ENCODE peak calls at places on chromosomes 5 and 9, in ten cellular contexts. One of them, this sample, is unnamed.

GRCh38 chr9:76610009-76610352 is 151.0 kb downstream of the GCNT1 start:
- DNase-seq in psoas muscle: peak; percentile 85
- DNase-seq in upper lobe of left lung: peak; percentile 46
- DNase-seq in left lung: no peak
- DNase-seq in AG04450: no peak
- DNase-seq in A673: no peak
- DNase-seq in lower lobe of right lung: peak; percentile 67
- DNase-seq in thoracic aorta: peak; percentile 49
- DNase-seq in A549: no peak
- DNase-seq in fibroblast of the aortic adventitia: peak; percentile 88
- DNase-seq in this sample: no peak

GRCh38 chr5:138874241-138874640 is 894 bp downstream of the LRRTM2 start:
- DNase-seq in upper lobe of left lung: no peak
- DNase-seq in AG04450: no peak
- DNase-seq in A673: no peak
- DNase-seq in left lung: no peak
- DNase-seq in thoracic aorta: no peak
- DNase-seq in lower lobe of right lung: no peak
- DNase-seq in fibroblast of the aortic adventitia: peak; percentile 26
- DNase-seq in psoas muscle: no peak
- DNase-seq in A549: no peak
- DNase-seq in this sample: no peak

GRCh38 chr5:13865317-13865716 is 79.2 kb downstream of the DNAH5 start:
- DNase-seq in A549: no peak
- DNase-seq in thoracic aorta: no peak
- DNase-seq in upper lobe of left lung: no peak
- DNase-seq in fibroblast of the aortic adventitia: no peak
- DNase-seq in AG04450: no peak
- DNase-seq in A673: no peak
- DNase-seq in lower lobe of right lung: no peak
- DNase-seq in psoas muscle: no peak
- DNase-seq in left lung: no peak
- DNase-seq in this sample: no peak

GRCh38 chr9:12716823-12717222 is 23.6 kb downstream of the TYRP1 start:
- DNase-seq in thoracic aorta: no peak
- DNase-seq in psoas muscle: no peak
- DNase-seq in AG04450: no peak
- DNase-seq in A673: no peak
- DNase-seq in lower lobe of right lung: no peak
- DNase-seq in A549: no peak
- DNase-seq in upper lobe of left lung: no peak
- DNase-seq in fibroblast of the aortic adventitia: no peak
- DNase-seq in left lung: no peak
- DNase-seq in this sample: no peak

GRCh38 chr5:116600876-116601275 is 26.3 kb upstream of the SEMA6A start:
- DNase-seq in A673: no peak
- DNase-seq in left lung: no peak
- DNase-seq in lower lobe of right lung: no peak
- DNase-seq in upper lobe of left lung: no peak
- DNase-seq in A549: no peak
- DNase-seq in AG04450: no peak
- DNase-seq in fibroblast of the aortic adventitia: no peak
- DNase-seq in psoas muscle: no peak
- DNase-seq in thoracic aorta: no peak
- DNase-seq in this sample: no peak

GRCh38 chr5:179836225-179837019 is 15.7 kb downstream of the SQSTM1 start:
- DNase-seq in thoracic aorta: no peak
- DNase-seq in psoas muscle: peak; percentile 74
- DNase-seq in upper lobe of left lung: no peak
- DNase-seq in lower lobe of right lung: no peak
- DNase-seq in A549: no peak
- DNase-seq in A673: no peak
- DNase-seq in AG04450: no peak
- DNase-seq in left lung: peak; percentile 61
- DNase-seq in fibroblast of the aortic adventitia: peak; percentile 38
- DNase-seq in this sample: peak; percentile 51

GRCh38 chr9:68705636-68706578 is 867 bp downstream of the PIP5K1B start:
- DNase-seq in A673: peak; percentile 3
- DNase-seq in thoracic aorta: no peak
- DNase-seq in psoas muscle: peak; percentile 64
- DNase-seq in lower lobe of right lung: no peak
- DNase-seq in A549: peak; percentile 4
- DNase-seq in AG04450: no peak
- DNase-seq in left lung: peak; percentile 81
- DNase-seq in upper lobe of left lung: peak; percentile 84
- DNase-seq in fibroblast of the aortic adventitia: no peak
- DNase-seq in this sample: no peak

GRCh38 chr5:59107692-59108091 is 524.8 kb downstream of the RAB3C start:
- DNase-seq in A549: no peak
- DNase-seq in thoracic aorta: no peak
- DNase-seq in AG04450: no peak
- DNase-seq in fibroblast of the aortic adventitia: peak; percentile 45
- DNase-seq in left lung: no peak
- DNase-seq in lower lobe of right lung: no peak
- DNase-seq in A673: peak; percentile 37
- DNase-seq in psoas muscle: peak; percentile 49
- DNase-seq in upper lobe of left lung: no peak
- DNase-seq in this sample: no peak

GRCh38 chr9:136864996-136865767 is 926 bp downstream of the EDF1 start:
- DNase-seq in psoas muscle: no peak
- DNase-seq in thoracic aorta: no peak
- DNase-seq in left lung: no peak
- DNase-seq in AG04450: no peak
- DNase-seq in A673: no peak
- DNase-seq in lower lobe of right lung: no peak
- DNase-seq in A549: no peak
- DNase-seq in fibroblast of the aortic adventitia: no peak
- DNase-seq in upper lobe of left lung: no peak
- DNase-seq in this sample: no peak

GRCh38 chr9:5510360-5510931 is at the start of gene PDCD1LG2:
- DNase-seq in A549: no peak
- DNase-seq in AG04450: peak; percentile 59
- DNase-seq in psoas muscle: no peak
- DNase-seq in thoracic aorta: no peak
- DNase-seq in A673: no peak
- DNase-seq in left lung: no peak
- DNase-seq in fibroblast of the aortic adventitia: peak; percentile 87
- DNase-seq in lower lobe of right lung: no peak
- DNase-seq in upper lobe of left lung: no peak
- DNase-seq in this sample: no peak

GRCh38 chr5:113562828-113563400 is 49.4 kb downstream of the YTHDC2 start:
- DNase-seq in left lung: no peak
- DNase-seq in upper lobe of left lung: no peak
- DNase-seq in A673: no peak
- DNase-seq in A549: no peak
- DNase-seq in lower lobe of right lung: no peak
- DNase-seq in AG04450: no peak
- DNase-seq in psoas muscle: no peak
- DNase-seq in fibroblast of the aortic adventitia: no peak
- DNase-seq in thoracic aorta: no peak
- DNase-seq in this sample: no peak

GRCh38 chr5:95471922-95472321 is 80.8 kb downstream of the FAM81B start:
- DNase-seq in lower lobe of right lung: no peak
- DNase-seq in fibroblast of the aortic adventitia: peak; percentile 13
- DNase-seq in thoracic aorta: no peak
- DNase-seq in A549: no peak
- DNase-seq in AG04450: no peak
- DNase-seq in A673: peak; percentile 9
- DNase-seq in left lung: no peak
- DNase-seq in psoas muscle: no peak
- DNase-seq in upper lobe of left lung: no peak
- DNase-seq in this sample: no peak

GRCh38 chr5:133977858-133978257 is 9.4 kb upstream of the C5orf15 start:
- DNase-seq in psoas muscle: no peak
- DNase-seq in thoracic aorta: no peak
- DNase-seq in lower lobe of right lung: no peak
- DNase-seq in left lung: no peak
- DNase-seq in A549: no peak
- DNase-seq in A673: no peak
- DNase-seq in upper lobe of left lung: no peak
- DNase-seq in fibroblast of the aortic adventitia: peak; percentile 74
- DNase-seq in AG04450: peak; percentile 43
- DNase-seq in this sample: no peak

GRCh38 chr5:59445741-59446140 is 447.8 kb downstream of the PDE4D start:
- DNase-seq in upper lobe of left lung: no peak
- DNase-seq in thoracic aorta: no peak
- DNase-seq in left lung: no peak
- DNase-seq in AG04450: no peak
- DNase-seq in psoas muscle: no peak
- DNase-seq in lower lobe of right lung: no peak
- DNase-seq in fibroblast of the aortic adventitia: no peak
- DNase-seq in A549: no peak
- DNase-seq in A673: no peak
- DNase-seq in this sample: no peak

GRCh38 chr9:37903581-37903830 is 421 bp downstream of the SLC25A51 start:
- DNase-seq in lower lobe of right lung: no peak
- DNase-seq in thoracic aorta: no peak
- DNase-seq in psoas muscle: peak; percentile 79
- DNase-seq in upper lobe of left lung: no peak
- DNase-seq in A673: peak; percentile 35
- DNase-seq in left lung: no peak
- DNase-seq in A549: peak; percentile 47
- DNase-seq in fibroblast of the aortic adventitia: no peak
- DNase-seq in AG04450: no peak
- DNase-seq in this sample: no peak

GRCh38 chr5:65102826-65103673 is 334.3 kb downstream of the CWC27 start:
- DNase-seq in lower lobe of right lung: peak; percentile 82
- DNase-seq in psoas muscle: peak; percentile 71
- DNase-seq in left lung: peak; percentile 88
- DNase-seq in A673: peak; percentile 34
- DNase-seq in fibroblast of the aortic adventitia: peak; percentile 30
- DNase-seq in AG04450: no peak
- DNase-seq in A549: peak; percentile 69
- DNase-seq in upper lobe of left lung: peak; percentile 94
- DNase-seq in thoracic aorta: no peak
- DNase-seq in this sample: peak; percentile 49

DNA sequence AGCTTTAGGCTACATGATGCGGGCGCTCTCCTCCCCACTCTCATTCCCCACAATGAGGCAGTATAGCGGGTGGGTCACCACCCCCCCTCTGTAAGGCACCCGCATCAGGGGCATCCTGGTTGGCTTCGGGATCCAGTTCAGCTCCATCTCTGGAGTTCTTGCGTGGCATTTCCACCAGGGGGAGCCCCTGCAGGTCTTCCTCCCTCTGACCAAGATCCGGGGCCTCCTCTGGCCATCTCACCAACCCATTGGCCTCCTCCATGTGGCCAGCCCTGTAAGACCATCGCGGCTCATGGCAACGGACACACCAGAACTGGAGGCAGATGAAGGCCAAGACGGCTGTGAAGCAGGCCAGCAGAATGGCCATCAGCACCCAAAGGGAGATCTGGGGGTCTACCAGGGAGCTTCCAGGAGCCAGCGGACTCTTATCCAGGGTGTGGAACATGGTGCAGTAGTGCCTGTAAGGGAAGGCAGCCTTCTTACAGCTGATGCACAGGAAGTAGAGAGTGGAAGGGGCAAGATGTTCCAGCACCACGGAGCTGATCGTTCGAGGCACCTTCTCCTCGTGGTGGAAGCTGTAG is 77.0 kb downstream of the CYFIP2 start:
- DNase-seq in fibroblast of the aortic adventitia: peak; percentile 22
- DNase-seq in A549: peak; percentile 71
- DNase-seq in AG04450: no peak
- DNase-seq in psoas muscle: peak; percentile 55
- DNase-seq in thoracic aorta: no peak
- DNase-seq in A673: peak; percentile 26
- DNase-seq in upper lobe of left lung: peak; percentile 9
- DNase-seq in left lung: no peak
- DNase-seq in lower lobe of right lung: peak; percentile 55
- DNase-seq in this sample: no peak
- TF ChIP-seq CTCF in fibroblast of the aortic adventitia: peak; percentile 61
- TF ChIP-seq CTCF in A549: peak; percentile 52
- TF ChIP-seq CTCF in AG04450: peak; percentile 48
- TF ChIP-seq CTCF in psoas muscle: peak; percentile 27
- TF ChIP-seq CTCF in thoracic aorta: peak; percentile 14
- TF ChIP-seq CTCF in A673: peak; percentile 71
- TF ChIP-seq CTCF in upper lobe of left lung: no peak
- TF ChIP-seq CTCF in left lung: peak; percentile 40
- TF ChIP-seq CTCF in lower lobe of right lung: peak; percentile 51
- TF ChIP-seq CTCF in this sample: peak; percentile 59

DNA sequence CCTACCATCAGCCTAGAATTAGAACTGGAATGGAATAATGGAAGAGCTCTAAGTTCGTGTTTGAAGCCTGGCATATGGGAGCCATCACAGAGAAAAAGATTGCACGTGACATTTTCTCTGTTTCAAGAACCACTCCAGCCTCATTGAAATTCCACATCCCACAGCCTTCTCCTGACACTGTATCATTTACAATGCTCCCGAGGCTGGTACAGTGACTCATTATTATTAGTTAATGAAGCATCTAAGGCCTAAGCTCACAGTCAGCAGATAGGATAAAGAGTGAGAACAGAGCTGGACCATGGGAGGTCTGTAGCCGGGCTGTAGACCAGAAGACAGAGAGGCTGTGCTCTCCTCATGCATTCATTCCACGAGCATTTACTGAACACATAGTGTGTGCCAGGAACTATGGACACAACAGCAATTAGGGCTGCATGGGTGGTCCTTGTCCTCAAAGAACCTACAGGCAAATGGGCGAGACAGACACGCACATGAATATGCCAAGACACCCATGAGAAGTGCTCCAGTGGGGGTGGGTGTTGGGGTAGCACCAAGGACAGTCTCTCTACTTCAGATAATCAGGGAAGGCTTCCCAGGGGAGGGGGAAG is 47.3 kb upstream of the GALNT10 start:
- DNase-seq in upper lobe of left lung: no peak
- DNase-seq in A549: no peak
- DNase-seq in left lung: no peak
- DNase-seq in A673: peak; percentile 25
- DNase-seq in psoas muscle: no peak
- DNase-seq in lower lobe of right lung: no peak
- DNase-seq in thoracic aorta: no peak
- DNase-seq in fibroblast of the aortic adventitia: no peak
- DNase-seq in AG04450: no peak
- DNase-seq in this sample: no peak
- TF ChIP-seq CTCF in upper lobe of left lung: no peak
- TF ChIP-seq CTCF in A549: no peak
- TF ChIP-seq CTCF in left lung: no peak
- TF ChIP-seq CTCF in A673: no peak
- TF ChIP-seq CTCF in psoas muscle: no peak
- TF ChIP-seq CTCF in lower lobe of right lung: no peak
- TF ChIP-seq CTCF in thoracic aorta: no peak
- TF ChIP-seq CTCF in fibroblast of the aortic adventitia: no peak
- TF ChIP-seq CTCF in AG04450: no peak
- TF ChIP-seq CTCF in this sample: no peak

GRCh38 chr5:124561451-124561850 is 185.0 kb downstream of the ZNF608 start:
- DNase-seq in psoas muscle: no peak
- DNase-seq in left lung: no peak
- DNase-seq in A549: no peak
- DNase-seq in AG04450: no peak
- DNase-seq in lower lobe of right lung: no peak
- DNase-seq in thoracic aorta: no peak
- DNase-seq in A673: no peak
- DNase-seq in upper lobe of left lung: no peak
- DNase-seq in fibroblast of the aortic adventitia: no peak
- DNase-seq in this sample: no peak
- TF ChIP-seq CTCF in psoas muscle: no peak
- TF ChIP-seq CTCF in left lung: no peak
- TF ChIP-seq CTCF in A549: no peak
- TF ChIP-seq CTCF in AG04450: no peak
- TF ChIP-seq CTCF in lower lobe of right lung: no peak
- TF ChIP-seq CTCF in thoracic aorta: no peak
- TF ChIP-seq CTCF in A673: no peak
- TF ChIP-seq CTCF in upper lobe of left lung: no peak
- TF ChIP-seq CTCF in fibroblast of the aortic adventitia: no peak
- TF ChIP-seq CTCF in this sample: no peak

GRCh38 chr5:15598294-15598902 is 98.4 kb downstream of the FBXL7 start:
- DNase-seq in psoas muscle: no peak
- DNase-seq in fibroblast of the aortic adventitia: peak; percentile 29
- DNase-seq in lower lobe of right lung: no peak
- DNase-seq in A549: no peak
- DNase-seq in A673: peak; percentile 12
- DNase-seq in AG04450: no peak
- DNase-seq in thoracic aorta: no peak
- DNase-seq in upper lobe of left lung: no peak
- DNase-seq in left lung: no peak
- DNase-seq in this sample: no peak
- TF ChIP-seq CTCF in psoas muscle: peak; percentile 29
- TF ChIP-seq CTCF in fibroblast of the aortic adventitia: peak; percentile 82
- TF ChIP-seq CTCF in lower lobe of right lung: peak; percentile 52
- TF ChIP-seq CTCF in A549: peak; percentile 8
- TF ChIP-seq CTCF in A673: peak; percentile 66
- TF ChIP-seq CTCF in AG04450: peak; percentile 55
- TF ChIP-seq CTCF in thoracic aorta: peak; percentile 49
- TF ChIP-seq CTCF in upper lobe of left lung: no peak
- TF ChIP-seq CTCF in left lung: peak; percentile 39
- TF ChIP-seq CTCF in this sample: no peak